ENCODE peak calls at places on chromosomes 2 and 18, in ten cellular contexts. T, V, I, F, S, P, Z, D, A and Q are unnamed samples.

GRCh38 chr2:230575640-230576324 is 136.9 kb upstream of the CAB39 start:
- DNase-seq in A (no peak), Z (no peak), S (peak), P (no peak), I (no peak), V (peak), D (peak), F (peak), T (no peak), Q (no peak)

GRCh38 chr2:219218279-219219112 is at the start of gene ABCB6:
- DNase-seq in S (peak), D (peak), P (peak), I (peak), Z (peak), V (peak), A (peak), F (peak), T (peak), Q (peak)

GRCh38 chr2:29766191-29766590 is 155.2 kb downstream of the ALK start:
- DNase-seq in A (no peak), F (no peak), T (no peak), P (peak), V (no peak), Z (peak), S (no peak), D (no peak), I (no peak), Q (no peak)

GRCh38 chr2:225337183-225337582 is 62.3 kb upstream of the NYAP2 start:
- DNase-seq in S (peak), V (no peak), F (no peak), D (peak), Z (peak), A (no peak), T (no peak), P (peak), I (no peak), Q (peak)

GRCh38 chr2:216426166-216426777 is 14.0 kb downstream of the SMARCAL1 start:
- DNase-seq in F (no peak), P (no peak), V (no peak), S (no peak), D (no peak), Z (peak), A (no peak), T (no peak), I (no peak), Q (no peak)

GRCh38 chr18:11989174-11989573 is 7.9 kb downstream of the IMPA2 start:
- DNase-seq in I (no peak), Z (no peak), V (no peak), S (no peak), A (peak), P (no peak), D (no peak), T (no peak), F (no peak), Q (no peak)

GRCh38 chr2:11753452-11753885 is 7.0 kb downstream of the LPIN1 start:
- DNase-seq in A (no peak), V (no peak), D (no peak), P (peak), S (no peak), I (no peak), F (no peak), T (no peak), Z (no peak), Q (no peak)

GRCh38 chr2:242053921-242054320 is 184.4 kb downstream of the RTP5 start:
- DNase-seq in Z (no peak), T (no peak), A (no peak), I (no peak), V (no peak), S (no peak), F (no peak), D (no peak), P (no peak), Q (no peak)

GRCh38 chr2:209501579-209501978 is 77.7 kb downstream of the MAP2 start:
- DNase-seq in T (no peak), S (no peak), I (no peak), Z (no peak), F (no peak), V (no peak), P (no peak), D (no peak), A (no peak), Q (no peak)

GRCh38 chr18:39675358-39675757 is 2109.8 kb upstream of the CELF4 start:
- DNase-seq in A (no peak), Z (peak), I (no peak), F (no peak), T (no peak), D (no peak), V (no peak), P (no peak), S (peak), Q (no peak)

GRCh38 chr2:172080641-172081230 is 4.6 kb upstream of the DLX1 start:
- DNase-seq in Z (no peak), S (no peak), I (no peak), D (no peak), A (no peak), F (no peak), V (no peak), T (no peak), P (no peak), Q (no peak)

GRCh38 chr2:62783679-62784078 is 78.2 kb downstream of the EHBP1 start:
- DNase-seq in A (no peak), S (no peak), T (no peak), Z (no peak), P (no peak), I (no peak), V (no peak), F (no peak), D (peak), Q (no peak)

GRCh38 chr2:43539991-43540860 is 55.6 kb downstream of the THADA start:
- DNase-seq in P (peak), I (no peak), A (peak), S (peak), Z (peak), V (no peak), T (peak), D (no peak), F (no peak), Q (no peak)

GRCh38 chr2:235839226-235839625 is 329.0 kb downstream of the GBX2 start:
- DNase-seq in P (no peak), F (no peak), D (no peak), T (no peak), A (no peak), Z (no peak), I (no peak), S (no peak), V (no peak), Q (no peak)

GRCh38 chr2:6773007-6773693 is 92.6 kb downstream of the CMPK2 start:
- DNase-seq in A (peak), S (peak), D (peak), F (peak), P (peak), Z (peak), T (peak), I (peak), V (peak), Q (peak)

GRCh38 chr18:32974421-32975165 is 201.8 kb upstream of the KLHL14 start:
- DNase-seq in I (no peak), A (no peak), Z (no peak), S (no peak), D (no peak), P (peak), T (no peak), V (no peak), F (no peak), Q (no peak)